ENCODE peak calls at places on chromosomes 12 and 14, in seven cellular contexts. T, W, M, D, O, L and P are unnamed samples.

GRCh38 chr12:131911851-131912525 is 17.1 kb upstream of the PUS1 start:
- DNase-seq in T (no peak), W (no peak), M (no peak), D (no peak), O (no peak), L (no peak), P (no peak)

GRCh38 chr12:102824218-102824835 is 92.7 kb downstream of the PAH start:
- DNase-seq in T (peak), W (no peak), M (no peak), D (no peak), O (peak), L (no peak), P (peak)

GRCh38 chr12:56836317-56836716 is 73.2 kb downstream of the HSD17B6 start:
- DNase-seq in T (no peak), W (no peak), M (no peak), D (no peak), O (peak), L (no peak), P (peak)

GRCh38 chr12:49962861-49963765 is 1.4 kb downstream of the AQP5 start:
- DNase-seq in T (no peak), W (no peak), M (no peak), D (no peak), O (peak), L (no peak), P (peak)

GRCh38 chr14:100955201-100955600 is 51.7 kb upstream of the RTL1 start:
- DNase-seq in T (no peak), W (no peak), M (no peak), D (no peak), O (no peak), L (no peak), P (no peak)

GRCh38 chr12:70660620-70661219 is 23.5 kb upstream of the PTPRB start:
- DNase-seq in T (no peak), W (no peak), M (no peak), D (peak), O (no peak), L (no peak), P (peak)

GRCh38 chr14:64676410-64677008 is 27.7 kb upstream of the PLEKHG3 start:
- DNase-seq in T (no peak), W (no peak), M (no peak), D (no peak), O (no peak), L (no peak), P (no peak)

GRCh38 chr14:79062226-79062625 is 892.1 kb downstream of the NRXN3 start:
- DNase-seq in T (no peak), W (no peak), M (no peak), D (no peak), O (no peak), L (no peak), P (no peak)

GRCh38 chr12:108649126-108649525 is 15.4 kb upstream of the SELPLG start:
- DNase-seq in T (no peak), W (no peak), M (no peak), D (no peak), O (no peak), L (no peak), P (no peak)

GRCh38 chr12:124125472-124125871 is 152.5 kb downstream of the ZNF664 start:
- DNase-seq in T (peak), W (no peak), M (no peak), D (no peak), O (no peak), L (no peak), P (no peak)

GRCh38 chr12:124778411-124778810 is 85.3 kb downstream of the SCARB1 start:
- DNase-seq in T (no peak), W (no peak), M (no peak), D (no peak), O (no peak), L (no peak), P (no peak)

GRCh38 chr12:24404086-24404815 is 454.8 kb upstream of the SOX5 start:
- DNase-seq in T (no peak), W (no peak), M (no peak), D (no peak), O (no peak), L (no peak), P (no peak)

GRCh38 chr14:59103396-59103795 is 85.1 kb upstream of the DAAM1 start:
- DNase-seq in T (no peak), W (no peak), M (no peak), D (no peak), O (no peak), L (no peak), P (no peak)

GRCh38 chr12:81329088-81329487 is 251.2 kb downstream of the ACSS3 start:
- DNase-seq in T (no peak), W (no peak), M (no peak), D (no peak), O (no peak), L (no peak), P (no peak)

GRCh38 chr12:52090291-52090690 is 10.8 kb downstream of the SMIM41 start:
- DNase-seq in T (peak), W (no peak), M (no peak), D (no peak), O (no peak), L (no peak), P (peak)

GRCh38 chr12:109728921-109729836 is 15.6 kb downstream of the FAM222A start:
- DNase-seq in T (no peak), W (no peak), M (no peak), D (no peak), O (no peak), L (no peak), P (no peak)

GRCh38 chr12:74817499-74817898 is 279.9 kb downstream of the ATXN7L3B start:
- DNase-seq in T (no peak), W (no peak), M (no peak), D (no peak), O (no peak), L (no peak), P (no peak)

GRCh38 chr12:54413284-54414190 is 5.5 kb downstream of the ITGA5 start:
- DNase-seq in T (peak), W (peak), M (peak), D (no peak), O (no peak), L (peak), P (peak)

GRCh38 chr14:64298773-64299172 is 4.6 kb upstream of the ESR2 start:
- DNase-seq in T (no peak), W (no peak), M (no peak), D (no peak), O (no peak), L (no peak), P (no peak)

GRCh38 chr14:91493169-91493568 is 16.9 kb downstream of the PPP4R3A start:
- DNase-seq in T (no peak), W (no peak), M (no peak), D (no peak), O (no peak), L (no peak), P (no peak)

GRCh38 chr14:59311723-59312122 is 123.3 kb downstream of the DAAM1 start:
- DNase-seq in T (no peak), W (no peak), M (no peak), D (no peak), O (no peak), L (no peak), P (no peak)

GRCh38 chr12:84056-84455 is 17.5 kb downstream of the IQSEC3 start:
- DNase-seq in T (no peak), W (no peak), M (no peak), D (no peak), O (no peak), L (no peak), P (no peak)

GRCh38 chr12:122966743-122967058 is 438 bp upstream of the ABCB9 start:
- DNase-seq in T (no peak), W (no peak), M (no peak), D (no peak), O (no peak), L (no peak), P (no peak)

GRCh38 chr14:93775744-93776143 is 12.5 kb downstream of the PRIMA1 start:
- DNase-seq in T (no peak), W (no peak), M (no peak), D (no peak), O (no peak), L (no peak), P (no peak)

GRCh38 chr12:121893901-121894540 is 5.4 kb downstream of the PSMD9 start:
- DNase-seq in T (no peak), W (no peak), M (no peak), D (no peak), O (no peak), L (no peak), P (peak)

GRCh38 chr14:24310387-24310665 is 386 bp downstream of the LTB4R2 start:
- DNase-seq in T (no peak), W (no peak), M (no peak), D (no peak), O (no peak), L (no peak), P (no peak)

GRCh38 chr14:65286443-65286842 is 126.1 kb upstream of the FUT8 start:
- DNase-seq in T (peak), W (no peak), M (no peak), D (no peak), O (no peak), L (no peak), P (no peak)

GRCh38 chr12:15603461-15604085 is 185.6 kb downstream of the EPS8 start:
- DNase-seq in T (no peak), W (no peak), M (no peak), D (no peak), O (no peak), L (no peak), P (no peak)

GRCh38 chr12:68733661-68734071 is 12.3 kb upstream of the SLC35E3 start:
- DNase-seq in T (no peak), W (no peak), M (no peak), D (peak), O (no peak), L (no peak), P (no peak)

GRCh38 chr12:49342914-49343731 is 3.6 kb upstream of the DNAJC22 start:
- DNase-seq in T (peak), W (no peak), M (no peak), D (no peak), O (no peak), L (no peak), P (no peak)

GRCh38 chr14:80944861-80945617 is 3.5 kb upstream of the CEP128 start:
- DNase-seq in T (no peak), W (no peak), M (no peak), D (no peak), O (no peak), L (no peak), P (no peak)

GRCh38 chr12:3138896-3139590 is 61.9 kb downstream of the TSPAN9 start:
- DNase-seq in T (no peak), W (no peak), M (no peak), D (no peak), O (no peak), L (no peak), P (no peak)

GRCh38 chr14:71290960-71291466 is 383.8 kb downstream of the PCNX1 start:
- DNase-seq in T (peak), W (no peak), M (peak), D (peak), O (peak), L (peak), P (peak)

GRCh38 chr12:12718853-12719252 is 1.7 kb downstream of the CDKN1B start:
- DNase-seq in T (no peak), W (no peak), M (peak), D (peak), O (no peak), L (no peak), P (no peak)

GRCh38 chr12:50620050-50620974 is 115.5 kb downstream of the DIP2B start:
- DNase-seq in T (no peak), W (no peak), M (no peak), D (peak), O (no peak), L (no peak), P (peak)